ENCODE peak calls at places on chromosomes 11 and 22, in eight cellular contexts. One of them, this sample, is unnamed.

GRCh38 chr11:116541460-116541859 is 231.3 kb downstream of the BUD13 start:
- DNase-seq in SJSA1: no peak
- DNase-seq in GM23338: no peak
- DNase-seq in heart left ventricle: no peak
- DNase-seq in dorsolateral prefrontal cortex: no peak
- DNase-seq in gastrocnemius medialis: no peak
- DNase-seq in psoas muscle: no peak
- DNase-seq in lower lobe of right lung: no peak
- DNase-seq in this sample: no peak

GRCh38 chr11:119751281-119752060 is 22.5 kb upstream of the NECTIN1 start:
- DNase-seq in dorsolateral prefrontal cortex: no peak
- DNase-seq in heart left ventricle: no peak
- DNase-seq in SJSA1: no peak
- DNase-seq in lower lobe of right lung: no peak
- DNase-seq in gastrocnemius medialis: no peak
- DNase-seq in GM23338: no peak
- DNase-seq in psoas muscle: no peak
- DNase-seq in this sample: peak; percentile 35

GRCh38 chr11:115903179-115903578 is 399.0 kb upstream of the CADM1 start:
- DNase-seq in lower lobe of right lung: no peak
- DNase-seq in GM23338: no peak
- DNase-seq in SJSA1: no peak
- DNase-seq in dorsolateral prefrontal cortex: no peak
- DNase-seq in heart left ventricle: no peak
- DNase-seq in psoas muscle: no peak
- DNase-seq in gastrocnemius medialis: no peak
- DNase-seq in this sample: no peak

GRCh38 chr22:36163497-36163896 is 2.9 kb upstream of the APOL3 start:
- DNase-seq in SJSA1: no peak
- DNase-seq in heart left ventricle: no peak
- DNase-seq in GM23338: no peak
- DNase-seq in psoas muscle: no peak
- DNase-seq in dorsolateral prefrontal cortex: no peak
- DNase-seq in gastrocnemius medialis: no peak
- DNase-seq in lower lobe of right lung: no peak
- DNase-seq in this sample: no peak

GRCh38 chr22:24175160-24175808 is 6.0 kb upstream of the SUSD2 start:
- DNase-seq in SJSA1: peak; percentile 89
- DNase-seq in GM23338: peak; percentile 91
- DNase-seq in psoas muscle: peak; percentile 90
- DNase-seq in heart left ventricle: peak; percentile 84
- DNase-seq in gastrocnemius medialis: peak; percentile 41
- DNase-seq in dorsolateral prefrontal cortex: peak; percentile 64
- DNase-seq in lower lobe of right lung: peak; percentile 86
- DNase-seq in this sample: peak; percentile 36

GRCh38 chr11:123474994-123475393 is 44.9 kb downstream of the GRAMD1B start:
- DNase-seq in dorsolateral prefrontal cortex: no peak
- DNase-seq in gastrocnemius medialis: no peak
- DNase-seq in GM23338: no peak
- DNase-seq in lower lobe of right lung: no peak
- DNase-seq in psoas muscle: no peak
- DNase-seq in heart left ventricle: no peak
- DNase-seq in SJSA1: no peak
- DNase-seq in this sample: no peak

GRCh38 chr22:19480789-19481188 is 1.1 kb downstream of the CDC45 start:
- DNase-seq in dorsolateral prefrontal cortex: no peak
- DNase-seq in lower lobe of right lung: no peak
- DNase-seq in gastrocnemius medialis: no peak
- DNase-seq in SJSA1: no peak
- DNase-seq in heart left ventricle: no peak
- DNase-seq in psoas muscle: no peak
- DNase-seq in GM23338: no peak
- DNase-seq in this sample: no peak

GRCh38 chr11:13009921-13010736 is 1.0 kb downstream of the RASSF10 start:
- DNase-seq in dorsolateral prefrontal cortex: no peak
- DNase-seq in lower lobe of right lung: peak; percentile 52
- DNase-seq in GM23338: peak; percentile 68
- DNase-seq in psoas muscle: peak; percentile 56
- DNase-seq in gastrocnemius medialis: no peak
- DNase-seq in heart left ventricle: no peak
- DNase-seq in SJSA1: no peak
- DNase-seq in this sample: peak; percentile 40

GRCh38 chr11:94175545-94175944 is 46.9 kb downstream of the PANX1 start:
- DNase-seq in GM23338: no peak
- DNase-seq in heart left ventricle: no peak
- DNase-seq in psoas muscle: no peak
- DNase-seq in dorsolateral prefrontal cortex: no peak
- DNase-seq in lower lobe of right lung: no peak
- DNase-seq in gastrocnemius medialis: no peak
- DNase-seq in SJSA1: no peak
- DNase-seq in this sample: peak; percentile 57

GRCh38 chr22:43342347-43343261 is 568 bp downstream of the SCUBE1 start:
- DNase-seq in SJSA1: no peak
- DNase-seq in gastrocnemius medialis: no peak
- DNase-seq in GM23338: peak; percentile 47
- DNase-seq in heart left ventricle: no peak
- DNase-seq in lower lobe of right lung: no peak
- DNase-seq in dorsolateral prefrontal cortex: no peak
- DNase-seq in psoas muscle: no peak
- DNase-seq in this sample: no peak

GRCh38 chr22:43345761-43346261 is 2.6 kb upstream of the SCUBE1 start:
- DNase-seq in GM23338: no peak
- DNase-seq in SJSA1: no peak
- DNase-seq in psoas muscle: no peak
- DNase-seq in gastrocnemius medialis: no peak
- DNase-seq in heart left ventricle: no peak
- DNase-seq in lower lobe of right lung: no peak
- DNase-seq in dorsolateral prefrontal cortex: no peak
- DNase-seq in this sample: no peak

GRCh38 chr22:43343262-43343988 is at the start of gene SCUBE1:
- DNase-seq in SJSA1: no peak
- DNase-seq in dorsolateral prefrontal cortex: no peak
- DNase-seq in lower lobe of right lung: peak; percentile 67
- DNase-seq in GM23338: peak; percentile 89
- DNase-seq in psoas muscle: peak; percentile 73
- DNase-seq in heart left ventricle: peak; percentile 56
- DNase-seq in gastrocnemius medialis: no peak
- DNase-seq in this sample: peak; percentile 4

GRCh38 chr22:43346521-43346929 is 3.4 kb upstream of the SCUBE1 start:
- DNase-seq in heart left ventricle: peak; percentile 51
- DNase-seq in SJSA1: peak; percentile 62
- DNase-seq in dorsolateral prefrontal cortex: no peak
- DNase-seq in gastrocnemius medialis: no peak
- DNase-seq in lower lobe of right lung: peak; percentile 75
- DNase-seq in psoas muscle: peak; percentile 67
- DNase-seq in GM23338: peak; percentile 85
- DNase-seq in this sample: peak; percentile 25

GRCh38 chr22:43345356-43345755 is 2.2 kb upstream of the SCUBE1 start:
- DNase-seq in SJSA1: no peak
- DNase-seq in psoas muscle: no peak
- DNase-seq in heart left ventricle: no peak
- DNase-seq in GM23338: no peak
- DNase-seq in lower lobe of right lung: no peak
- DNase-seq in gastrocnemius medialis: no peak
- DNase-seq in dorsolateral prefrontal cortex: no peak
- DNase-seq in this sample: no peak
- H3K27me3 ChIP-seq in SJSA1: peaks cover 45% of the 10 kb centered on the region
- H3K27me3 ChIP-seq in psoas muscle: peaks cover 36% of the 10 kb centered on the region
- H3K27me3 ChIP-seq in heart left ventricle: peaks cover 22% of the 10 kb centered on the region
- H3K27me3 ChIP-seq in GM23338: peaks cover 48% of the 10 kb centered on the region
- H3K27me3 ChIP-seq in lower lobe of right lung: peaks cover 41% of the 10 kb centered on the region
- H3K27me3 ChIP-seq in gastrocnemius medialis: peaks cover 57% of the 10 kb centered on the region
- H3K27me3 ChIP-seq in dorsolateral prefrontal cortex: peaks cover 68% of the 10 kb centered on the region
- H3K27me3 ChIP-seq in this sample: peaks cover 22% of the 10 kb centered on the region

GRCh38 chr11:14366936-14367335 is 8.0 kb upstream of the RRAS2 start:
- DNase-seq in GM23338: no peak
- DNase-seq in heart left ventricle: no peak
- DNase-seq in SJSA1: no peak
- DNase-seq in lower lobe of right lung: no peak
- DNase-seq in psoas muscle: no peak
- DNase-seq in gastrocnemius medialis: no peak
- DNase-seq in dorsolateral prefrontal cortex: no peak
- DNase-seq in this sample: no peak

GRCh38 chr11:14362613-14363012 is 3.6 kb upstream of the RRAS2 start:
- DNase-seq in psoas muscle: no peak
- DNase-seq in dorsolateral prefrontal cortex: no peak
- DNase-seq in gastrocnemius medialis: peak; percentile 73
- DNase-seq in heart left ventricle: peak; percentile 45
- DNase-seq in lower lobe of right lung: no peak
- DNase-seq in SJSA1: no peak
- DNase-seq in GM23338: no peak
- DNase-seq in this sample: no peak

GRCh38 chr11:14361951-14362350 is 3.0 kb upstream of the RRAS2 start:
- DNase-seq in psoas muscle: no peak
- DNase-seq in heart left ventricle: no peak
- DNase-seq in gastrocnemius medialis: no peak
- DNase-seq in GM23338: no peak
- DNase-seq in dorsolateral prefrontal cortex: no peak
- DNase-seq in SJSA1: no peak
- DNase-seq in lower lobe of right lung: no peak
- DNase-seq in this sample: peak; percentile 42

GRCh38 chr11:14360976-14361375 is 2.0 kb upstream of the RRAS2 start:
- DNase-seq in gastrocnemius medialis: no peak
- DNase-seq in SJSA1: no peak
- DNase-seq in psoas muscle: no peak
- DNase-seq in lower lobe of right lung: no peak
- DNase-seq in heart left ventricle: no peak
- DNase-seq in GM23338: no peak
- DNase-seq in dorsolateral prefrontal cortex: no peak
- DNase-seq in this sample: no peak

DNA sequence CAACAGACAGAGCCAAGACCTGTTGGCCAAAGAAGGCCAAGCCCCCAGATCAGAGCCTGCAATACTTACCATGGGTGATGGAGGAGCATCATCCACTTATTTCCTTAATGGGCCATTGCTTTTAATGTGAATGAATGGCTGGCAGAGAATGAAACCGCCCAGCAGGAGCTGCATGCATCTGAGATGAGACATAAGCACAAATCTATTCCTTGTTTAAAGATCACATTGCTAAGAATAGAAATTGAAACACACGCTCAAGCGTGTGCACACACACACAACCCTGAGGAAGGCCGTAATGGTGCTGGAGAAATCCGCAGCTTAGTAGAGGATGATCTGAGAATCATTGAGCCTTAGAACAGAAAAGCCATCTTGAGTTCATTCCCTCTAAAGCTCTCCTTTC is 5.3 kb upstream of the RRAS2 start:
- DNase-seq in GM23338: no peak
- DNase-seq in gastrocnemius medialis: no peak
- DNase-seq in SJSA1: no peak
- DNase-seq in dorsolateral prefrontal cortex: no peak
- DNase-seq in lower lobe of right lung: no peak
- DNase-seq in psoas muscle: peak; percentile 57
- DNase-seq in heart left ventricle: no peak
- DNase-seq in this sample: no peak
- H3K4me3 ChIP-seq in GM23338: no peak overlapping the region
- H3K4me3 ChIP-seq in gastrocnemius medialis: no peak overlapping the region
- H3K4me3 ChIP-seq in SJSA1: no peak overlapping the region
- H3K4me3 ChIP-seq in dorsolateral prefrontal cortex: no peak overlapping the region
- H3K4me3 ChIP-seq in lower lobe of right lung: no peak overlapping the region
- H3K4me3 ChIP-seq in psoas muscle: peak overlapping the region; percentile 5
- H3K4me3 ChIP-seq in heart left ventricle: no peak overlapping the region
- H3K4me3 ChIP-seq in this sample: no peak overlapping the region

GRCh38 chr11:125165664-125166346 is 1.3 kb downstream of the PKNOX2 start:
- DNase-seq in GM23338: peak; percentile 57
- DNase-seq in heart left ventricle: no peak
- DNase-seq in lower lobe of right lung: no peak
- DNase-seq in dorsolateral prefrontal cortex: no peak
- DNase-seq in psoas muscle: no peak
- DNase-seq in gastrocnemius medialis: no peak
- DNase-seq in SJSA1: no peak
- DNase-seq in this sample: no peak

GRCh38 chr11:125167292-125167953 is 2.9 kb downstream of the PKNOX2 start:
- DNase-seq in dorsolateral prefrontal cortex: no peak
- DNase-seq in gastrocnemius medialis: no peak
- DNase-seq in heart left ventricle: peak; percentile 33
- DNase-seq in GM23338: peak; percentile 76
- DNase-seq in lower lobe of right lung: no peak
- DNase-seq in SJSA1: no peak
- DNase-seq in psoas muscle: peak; percentile 71
- DNase-seq in this sample: no peak

GRCh38 chr11:125166347-125166841 is 1.8 kb downstream of the PKNOX2 start:
- DNase-seq in gastrocnemius medialis: peak; percentile 23
- DNase-seq in dorsolateral prefrontal cortex: no peak
- DNase-seq in psoas muscle: peak; percentile 74
- DNase-seq in GM23338: peak; percentile 60
- DNase-seq in lower lobe of right lung: no peak
- DNase-seq in heart left ventricle: no peak
- DNase-seq in SJSA1: no peak
- DNase-seq in this sample: no peak

GRCh38 chr11:125167954-125168821 is 3.6 kb downstream of the PKNOX2 start:
- DNase-seq in SJSA1: no peak
- DNase-seq in gastrocnemius medialis: no peak
- DNase-seq in GM23338: peak; percentile 37
- DNase-seq in lower lobe of right lung: no peak
- DNase-seq in dorsolateral prefrontal cortex: no peak
- DNase-seq in psoas muscle: no peak
- DNase-seq in heart left ventricle: no peak
- DNase-seq in this sample: no peak

DNA sequence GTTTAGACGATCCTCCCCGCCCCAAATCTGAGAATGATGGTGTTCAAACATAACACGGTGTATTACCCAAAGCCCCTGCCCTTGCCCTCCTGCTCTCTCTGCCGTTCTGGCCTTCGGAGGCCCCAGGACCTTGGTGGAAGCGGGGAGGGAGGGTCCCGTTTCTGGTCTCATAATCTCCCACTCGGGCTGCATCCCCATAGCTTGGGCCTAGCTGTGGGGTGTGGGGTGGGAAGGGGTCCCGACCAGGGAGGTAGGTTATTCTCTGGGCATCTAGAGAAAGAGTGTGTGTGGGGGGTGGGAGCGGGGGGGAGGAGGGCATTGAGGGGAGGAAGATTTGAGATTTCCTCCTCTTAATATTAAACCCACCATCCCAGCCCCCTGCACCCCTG is 2.3 kb downstream of the PKNOX2 start:
- DNase-seq in lower lobe of right lung: no peak
- DNase-seq in gastrocnemius medialis: no peak
- DNase-seq in heart left ventricle: no peak
- DNase-seq in dorsolateral prefrontal cortex: no peak
- DNase-seq in SJSA1: no peak
- DNase-seq in psoas muscle: no peak
- DNase-seq in GM23338: no peak
- DNase-seq in this sample: no peak
- H3K27me3 ChIP-seq in lower lobe of right lung: peaks cover 70% of the 10 kb centered on the region
- H3K27me3 ChIP-seq in gastrocnemius medialis: no peaks in the 10 kb centered on the region
- H3K27me3 ChIP-seq in heart left ventricle: no peaks in the 10 kb centered on the region
- H3K27me3 ChIP-seq in dorsolateral prefrontal cortex: no peaks in the 10 kb centered on the region
- H3K27me3 ChIP-seq in SJSA1: peaks cover 2% of the 10 kb centered on the region
- H3K27me3 ChIP-seq in psoas muscle: no peaks in the 10 kb centered on the region
- H3K27me3 ChIP-seq in GM23338: peaks cover 67% of the 10 kb centered on the region
- H3K27me3 ChIP-seq in this sample: peaks cover 14% of the 10 kb centered on the region

DNA sequence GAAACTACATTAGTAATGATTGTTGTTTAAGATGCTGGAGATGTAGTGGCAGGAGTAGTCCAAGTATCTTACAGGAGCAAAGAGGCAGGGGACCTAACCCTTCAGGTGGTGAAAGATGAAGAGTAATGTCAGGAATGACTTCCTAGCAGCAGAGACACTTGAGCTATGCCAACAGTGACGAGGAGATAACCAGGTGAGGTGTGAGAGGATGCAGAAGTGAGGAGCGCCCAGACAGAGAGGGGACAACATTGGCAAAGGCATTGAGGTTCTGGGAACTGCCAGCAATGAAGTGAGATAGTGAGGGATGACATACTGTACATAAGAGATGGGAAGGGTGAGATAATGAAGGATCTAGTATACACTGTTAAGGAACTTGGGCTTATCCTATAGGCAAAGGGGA is 95.8 kb downstream of the NCAM1 start:
- DNase-seq in lower lobe of right lung: no peak
- DNase-seq in heart left ventricle: no peak
- DNase-seq in GM23338: no peak
- DNase-seq in gastrocnemius medialis: no peak
- DNase-seq in SJSA1: no peak
- DNase-seq in psoas muscle: no peak
- DNase-seq in dorsolateral prefrontal cortex: no peak
- DNase-seq in this sample: no peak
- H3K4me3 ChIP-seq in lower lobe of right lung: no peak overlapping the region
- H3K4me3 ChIP-seq in heart left ventricle: no peak overlapping the region
- H3K4me3 ChIP-seq in GM23338: no peak overlapping the region
- H3K4me3 ChIP-seq in gastrocnemius medialis: no peak overlapping the region
- H3K4me3 ChIP-seq in SJSA1: no peak overlapping the region
- H3K4me3 ChIP-seq in psoas muscle: no peak overlapping the region
- H3K4me3 ChIP-seq in dorsolateral prefrontal cortex: no peak overlapping the region
- H3K4me3 ChIP-seq in this sample: no peak overlapping the region